ENCODE peak calls at places on chromosomes 13 and 19, in six cellular contexts. T, W, G, N, J and B are unnamed samples. For H3K27me3, the result is how much of the 10 kb centered on the place peaks cover.

GRCh38 chr19:39126593-39127187 is 1.1 kb downstream of the PAK4 start:
- DNase-seq in N (peak), G (no peak), T (peak), J (peak), W (no peak), B (peak)

GRCh38 chr13:44989941-44990340 is 603 bp downstream of the GPALPP1 start:
- DNase-seq in T (peak), J (no peak), W (no peak), G (no peak), N (no peak), B (no peak)

GRCh38 chr13:104968876-104969275 is 1566.6 kb downstream of the EFNB2 start:
- DNase-seq in W (no peak), T (no peak), N (no peak), G (no peak), J (no peak), B (no peak)

GRCh38 chr13:51643114-51643881 is 59.0 kb downstream of the WDFY2 start:
- DNase-seq in J (no peak), T (no peak), N (no peak), G (no peak), W (no peak), B (no peak)

GRCh38 chr19:22945560-22945959 is 57.4 kb downstream of the ZNF728 start:
- DNase-seq in T (no peak), J (no peak), G (no peak), N (no peak), W (no peak), B (no peak)

GRCh38 chr13:94968040-94968756 is 255.9 kb upstream of the SOX21 start:
- DNase-seq in J (no peak), W (no peak), T (no peak), G (no peak), N (no peak), B (no peak)

GRCh38 chr13:81714513-81714912 is 1373.6 kb upstream of the SPRY2 start:
- DNase-seq in W (no peak), J (no peak), G (no peak), N (no peak), T (no peak), B (no peak)

GRCh38 chr13:35190241-35190640 is 248.2 kb downstream of the NBEA start:
- DNase-seq in T (no peak), G (no peak), J (no peak), N (no peak), W (no peak), B (no peak)

GRCh38 chr19:18291590-18292459 is 10.4 kb upstream of the JUND start:
- DNase-seq in W (peak), N (peak), J (peak), G (peak), T (peak), B (peak)

GRCh38 chr13:99206226-99206625 is 5.6 kb downstream of the UBAC2 start:
- DNase-seq in T (no peak), N (no peak), G (no peak), J (no peak), W (no peak), B (no peak)

GRCh38 chr19:40223135-40223822 is 3.2 kb downstream of the CCNP start:
- DNase-seq in G (no peak), W (no peak), T (peak), J (peak), N (no peak), B (no peak)

GRCh38 chr13:27921961-27922910 is 2.4 kb downstream of the PDX1 start:
- DNase-seq in N (no peak), G (no peak), W (no peak), J (no peak), T (peak), B (no peak)

GRCh38 chr13:110442946-110443632 is 118.4 kb downstream of the RAB20 start:
- DNase-seq in T (no peak), J (no peak), G (no peak), W (no peak), N (no peak), B (no peak)

GRCh38 chr13:92355213-92355612 is 871.4 kb upstream of the GPC6 start:
- DNase-seq in N (no peak), G (peak), W (no peak), T (peak), J (no peak), B (no peak)

GRCh38 chr13:59236309-59236939 is 927.3 kb downstream of the DIAPH3 start:
- DNase-seq in W (no peak), G (no peak), J (no peak), T (no peak), N (no peak), B (no peak)

GRCh38 chr13:98142427-98143156 is at the start of gene FARP1:
- DNase-seq in T (peak), J (peak), W (peak), G (peak), N (peak), B (peak)

GRCh38 chr19:40512473-40513344 is 45.9 kb downstream of the SPTBN4 start:
- DNase-seq in W (no peak), N (no peak), T (no peak), J (peak), G (no peak), B (no peak)

GRCh38 chr13:30143671-30144400 is 163.5 kb downstream of the KATNAL1 start:
- DNase-seq in G (no peak), J (no peak), W (no peak), N (no peak), T (no peak), B (no peak)

GRCh38 chr13:111901301-111901905 is 165.5 kb upstream of the SOX1 start:
- DNase-seq in J (no peak), G (no peak), T (no peak), N (no peak), W (peak), B (no peak)
- H3K27me3 ChIP-seq in J (under half), G (under half), T (under half), N (under half), W (under half), B (under half)

GRCh38 chr13:75410207-75410606 is 71.8 kb downstream of the TBC1D4 start:
- DNase-seq in T (no peak), J (no peak), W (no peak), N (no peak), G (no peak), B (no peak)
- H3K4me3 ChIP-seq in T (no peak), J (no peak), W (no peak), N (no peak), G (no peak), B (no peak)

GRCh38 chr13:63731896-63732295 is 2316.2 kb upstream of the PCDH20 start:
- DNase-seq in N (no peak), J (peak), T (peak), G (no peak), W (no peak), B (no peak)
- H3K27me3 ChIP-seq in N (under half), J (under half), T (under half), G (under half), W (under half), B (under half)

DNA sequence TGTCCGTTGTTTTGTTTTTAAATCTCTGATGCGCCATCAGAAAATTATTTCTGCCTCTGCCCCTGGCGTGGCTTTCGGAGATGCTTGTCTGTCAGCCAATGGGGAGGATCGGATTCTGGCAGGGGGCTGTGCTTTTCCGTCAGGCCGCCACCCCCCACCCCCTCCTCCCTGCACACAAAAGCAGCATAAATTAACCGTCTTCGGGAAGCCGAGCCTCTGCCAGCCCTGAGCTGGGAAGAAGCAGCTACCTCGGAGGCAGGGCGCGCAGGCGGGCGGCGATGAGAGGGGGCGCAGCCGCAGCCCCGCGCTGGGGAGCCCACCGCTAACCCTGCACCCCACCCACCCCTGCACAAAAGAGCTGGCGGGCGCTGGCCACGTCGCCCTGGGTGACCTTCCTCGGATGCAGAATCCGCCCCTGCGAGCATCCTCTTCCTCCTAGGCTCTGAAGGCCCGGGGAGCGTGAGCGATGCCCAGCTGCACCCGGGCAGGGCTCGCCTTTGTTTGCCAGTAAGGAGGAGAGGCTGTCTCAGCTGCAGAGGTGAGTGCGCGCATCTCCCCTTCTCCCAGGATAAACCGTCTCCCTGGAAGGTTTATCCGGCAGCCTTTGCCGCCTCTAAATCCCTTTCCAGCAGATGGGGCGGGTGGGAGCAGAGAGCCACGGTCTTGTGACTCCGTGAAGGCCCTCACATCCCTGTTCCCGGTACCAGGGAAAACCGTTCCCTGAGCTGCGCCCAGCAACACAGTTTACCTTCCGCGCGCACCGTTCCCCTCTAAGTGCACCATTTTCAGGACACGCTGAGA is at the start of gene ATCAY:
- DNase-seq in W (no peak), N (no peak), T (no peak), G (no peak), J (no peak), B (no peak)
- H3K4me3 ChIP-seq in W (no peak), N (no peak), T (no peak), G (no peak), J (no peak), B (no peak)

GRCh38 chr19:918481-919156 is 1.5 kb downstream of the KISS1R start:
- DNase-seq in J (no peak), W (no peak), T (no peak), G (no peak), N (no peak), B (no peak)
- H3K27me3 ChIP-seq in J (half or more), W (under half), T (under half), G (under half), N (under half), B (under half)

DNA sequence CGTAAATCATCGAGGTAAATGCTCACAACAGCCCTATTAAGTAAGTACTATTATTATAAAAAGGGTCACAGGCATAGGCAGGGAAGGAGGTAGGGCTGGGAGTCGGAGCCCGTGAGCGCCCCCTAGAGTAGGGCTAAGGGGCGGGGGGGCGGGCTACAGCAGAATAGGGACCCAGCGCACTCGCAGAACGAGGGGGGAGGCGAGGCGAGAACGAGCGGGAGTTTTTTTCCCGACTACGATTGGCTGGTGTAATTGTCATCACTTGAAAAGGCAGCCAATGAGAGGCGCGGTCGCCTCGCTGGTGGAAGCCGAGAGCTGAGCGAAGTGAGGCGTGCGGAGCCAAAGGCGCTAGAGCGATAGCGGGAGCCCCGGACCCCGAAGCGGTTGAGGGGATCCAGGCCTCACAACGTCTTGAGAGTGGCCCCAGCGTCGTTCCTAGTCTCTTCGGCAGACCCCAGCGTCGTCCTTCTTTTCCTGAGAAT is 24.2 kb downstream of the KEAP1 start:
- DNase-seq in N (peak), T (peak), J (peak), W (peak), G (peak), B (peak)
- H3K4me3 ChIP-seq in N (no peak), T (no peak), J (peak), W (peak), G (peak), B (peak)

DNA sequence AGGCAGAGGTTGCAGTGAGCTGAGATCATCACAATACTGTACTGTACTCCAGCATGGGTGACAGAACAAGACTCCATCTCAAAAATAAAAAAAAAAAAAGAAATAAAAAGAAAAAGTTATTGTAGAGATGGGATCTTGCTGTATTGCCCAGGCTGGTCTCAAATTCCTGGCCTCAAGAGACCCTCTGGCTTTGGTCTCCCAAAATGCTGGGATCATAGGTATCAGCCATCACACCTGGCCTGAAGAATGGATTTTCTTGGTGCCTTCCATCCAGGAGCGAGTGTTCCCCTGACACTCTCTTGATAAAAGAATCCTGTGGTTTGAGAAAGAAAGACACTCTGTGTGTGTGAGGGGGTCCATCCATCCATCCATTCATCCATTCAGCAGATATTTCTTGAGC is 4.7 kb downstream of the OLFM2 start:
- DNase-seq in N (no peak), W (no peak), J (no peak), G (no peak), T (no peak), B (no peak)
- H3K27me3 ChIP-seq in N (under half), W (under half), J (under half), G (under half), T (under half), B (under half)

GRCh38 chr19:33622809-33623511 is 1.2 kb downstream of the CHST8 start:
- DNase-seq in W (no peak), T (no peak), N (no peak), G (no peak), J (no peak), B (no peak)
- H3K4me3 ChIP-seq in W (peak), T (no peak), N (no peak), G (no peak), J (peak), B (peak)

DNA sequence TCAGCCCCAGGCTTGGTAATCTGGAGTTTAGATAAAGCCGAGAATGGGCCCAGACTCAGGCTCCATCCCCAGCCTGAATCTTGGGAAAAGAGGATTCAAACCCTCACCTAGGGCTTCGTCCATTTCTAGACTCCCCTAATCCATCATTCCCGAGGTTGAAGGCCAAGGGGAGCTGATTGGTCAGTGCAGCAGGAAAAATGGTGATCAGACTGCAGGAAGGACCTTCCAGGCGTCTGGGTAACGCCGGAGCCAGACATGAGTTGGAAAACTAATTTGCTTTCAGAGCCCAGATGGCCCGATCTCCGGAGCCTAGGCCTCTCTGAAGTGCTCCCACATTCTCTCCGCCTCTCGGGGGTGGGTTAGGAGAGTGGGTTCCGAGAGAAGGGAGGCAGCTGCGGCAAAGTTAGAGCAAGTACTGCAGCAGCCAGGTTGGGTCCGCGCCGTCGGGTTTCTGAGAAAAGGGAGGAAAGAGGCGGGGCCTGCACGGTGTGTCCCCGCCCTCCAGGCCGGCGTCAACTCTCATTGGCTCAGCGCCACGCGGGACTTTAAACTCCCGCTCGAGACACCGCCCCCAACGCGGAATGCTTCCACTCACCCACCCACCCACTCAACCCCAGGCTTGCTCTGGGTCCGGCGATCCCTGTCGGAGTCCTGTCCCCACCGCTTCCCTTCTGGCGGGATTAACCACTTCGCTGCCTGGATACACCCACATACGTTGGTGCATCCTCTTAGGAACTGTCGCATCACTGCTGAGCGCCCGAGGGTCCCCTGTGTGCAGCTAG is 788 bp upstream of the RTBDN start:
- DNase-seq in T (peak), W (no peak), J (peak), N (no peak), G (no peak), B (no peak)
- H3K27me3 ChIP-seq in T (under half), W (half or more), J (half or more), N (under half), G (under half), B (under half)